ENCODE peak calls at places on chromosomes 3 and 15, in six cellular contexts. I is fibroblast of lung, Y is pancreas, F is HCT116, K is neural progenitor cell, G is GM12865. C is an unnamed sample.

GRCh38 chr3:47012342-47013230 is 33.1 kb downstream of the NBEAL2 start:
- DNase-seq in I (no peak), Y (no peak), F (no peak), K (no peak), G (no peak), C (no peak)

GRCh38 chr3:94272030-94272429 is 209.2 kb downstream of the NSUN3 start:
- DNase-seq in I (no peak), Y (no peak), F (no peak), K (no peak), G (no peak), C (no peak)

GRCh38 chr15:75130597-75131268 is 70.9 kb upstream of the C15orf39 start:
- DNase-seq in I (no peak), Y (no peak), F (no peak), K (no peak), G (peak), C (no peak)

GRCh38 chr15:36256258-36256825 is 323.1 kb upstream of the CDIN1 start:
- DNase-seq in I (no peak), Y (no peak), F (no peak), K (peak), G (no peak), C (no peak)

GRCh38 chr3:141082064-141082463 is 30.9 kb downstream of the SPSB4 start:
- DNase-seq in I (no peak), Y (peak), F (no peak), K (no peak), G (no peak), C (no peak)

GRCh38 chr3:185335799-185336198 is 27.1 kb upstream of the MAP3K13 start:
- DNase-seq in I (no peak), Y (no peak), F (peak), K (no peak), G (no peak), C (peak)

GRCh38 chr3:124826703-124827102 is 60.5 kb downstream of the ITGB5 start:
- DNase-seq in I (peak), Y (no peak), F (no peak), K (no peak), G (no peak), C (peak)

GRCh38 chr3:48715179-48715800 is 1.7 kb downstream of the IP6K2 start:
- DNase-seq in I (no peak), Y (no peak), F (no peak), K (peak), G (no peak), C (no peak)

GRCh38 chr3:16496408-16497222 is 16.9 kb downstream of the RFTN1 start:
- DNase-seq in I (no peak), Y (no peak), F (no peak), K (no peak), G (peak), C (no peak)

GRCh38 chr15:95365615-95366107 is 964.8 kb upstream of the NR2F2 start:
- DNase-seq in I (peak), Y (no peak), F (no peak), K (no peak), G (peak), C (peak)

GRCh38 chr15:51129513-51130197 is 34.9 kb upstream of the TNFAIP8L3 start:
- DNase-seq in I (no peak), Y (no peak), F (no peak), K (no peak), G (no peak), C (peak)

GRCh38 chr3:32406481-32407408 is 15.1 kb downstream of the CMTM7 start:
- DNase-seq in I (no peak), Y (no peak), F (no peak), K (no peak), G (no peak), C (no peak)

GRCh38 chr3:192824313-192824712 is 93.3 kb downstream of the MB21D2 start:
- DNase-seq in I (no peak), Y (no peak), F (no peak), K (no peak), G (no peak), C (no peak)

GRCh38 chr3:64836097-64836496 is 148.3 kb upstream of the ADAMTS9 start:
- DNase-seq in I (no peak), Y (no peak), F (no peak), K (no peak), G (no peak), C (no peak)

GRCh38 chr3:8442993-8443670 is 58.5 kb upstream of the LMCD1 start:
- DNase-seq in I (no peak), Y (no peak), F (no peak), K (no peak), G (no peak), C (no peak)

GRCh38 chr3:169619793-169620192 is 43.7 kb downstream of the MECOM start:
- DNase-seq in I (no peak), Y (no peak), F (no peak), K (no peak), G (no peak), C (no peak)
- TF ChIP-seq CTCF in I (peak), Y (no peak), F (peak), K (peak), G (no peak), C (no peak)

GRCh38 chr3:126355251-126355650 is 2.0 kb downstream of the KLF15 start:
- DNase-seq in I (no peak), Y (peak), F (no peak), K (no peak), G (no peak), C (no peak)

GRCh38 chr3:126355777-126356372 is 1.3 kb downstream of the KLF15 start:
- DNase-seq in I (peak), Y (peak), F (peak), K (peak), G (peak), C (peak)

GRCh38 chr3:126357299-126358037 is at the start of gene KLF15:
- DNase-seq in I (peak), Y (peak), F (peak), K (peak), G (peak), C (peak)

GRCh38 chr3:126358038-126358815 is 1.0 kb upstream of the KLF15 start:
- DNase-seq in I (peak), Y (peak), F (no peak), K (peak), G (no peak), C (no peak)

GRCh38 chr3:126356373-126357298 is 572 bp downstream of the KLF15 start:
- DNase-seq in I (no peak), Y (peak), F (no peak), K (peak), G (no peak), C (peak)
- H3K4me3 ChIP-seq in I (peak), Y (peak), F (peak), K (peak), G (peak), C (peak)

GRCh38 chr3:131550562-131551188 is 47.9 kb upstream of the MRPL3 start:
- DNase-seq in I (no peak), Y (no peak), F (no peak), K (no peak), G (no peak), C (no peak)

GRCh38 chr3:131547585-131547984 is 44.8 kb upstream of the MRPL3 start:
- DNase-seq in I (no peak), Y (no peak), F (no peak), K (no peak), G (peak), C (no peak)

GRCh38 chr3:131551761-131552160 is 49.0 kb upstream of the MRPL3 start:
- DNase-seq in I (no peak), Y (no peak), F (no peak), K (no peak), G (no peak), C (no peak)

GRCh38 chr3:131553495-131554247 is 50.9 kb upstream of the MRPL3 start:
- DNase-seq in I (no peak), Y (no peak), F (no peak), K (no peak), G (peak), C (no peak)

DNA sequence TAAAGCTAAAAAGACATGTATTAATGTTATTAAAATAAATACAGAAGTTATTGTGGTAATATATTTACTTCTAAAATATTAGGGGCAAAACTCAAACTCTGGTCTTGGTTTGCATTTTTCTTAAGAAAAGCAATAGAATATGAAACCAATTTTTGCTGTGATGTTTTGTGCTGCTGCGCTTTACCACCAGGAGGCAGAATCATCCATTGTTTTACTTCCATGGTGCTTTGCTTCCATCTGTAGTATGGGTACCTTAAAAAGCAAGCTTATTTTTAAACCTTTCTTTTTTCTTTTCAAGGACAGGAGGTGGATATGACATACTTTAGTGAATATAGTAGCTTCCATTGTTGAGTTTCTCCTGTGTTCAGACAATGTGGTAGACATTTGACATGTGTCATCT is 46.6 kb upstream of the MRPL3 start:
- DNase-seq in I (no peak), Y (no peak), F (peak), K (no peak), G (peak), C (no peak)
- TF ChIP-seq CTCF in I (peak), Y (no peak), F (peak), K (peak), G (peak), C (peak)

GRCh38 chr3:56783644-56784451 is 17.9 kb downstream of the ARHGEF3 start:
- DNase-seq in I (peak), Y (no peak), F (no peak), K (no peak), G (peak), C (peak)
- H3K4me3 ChIP-seq in I (no peak), Y (no peak), F (no peak), K (no peak), G (peak), C (no peak)

GRCh38 chr15:74037171-74038117 is 42.9 kb downstream of the PML start:
- DNase-seq in I (no peak), Y (peak), F (no peak), K (no peak), G (no peak), C (no peak)

GRCh38 chr15:74034206-74034755 is 39.8 kb downstream of the PML start:
- DNase-seq in I (no peak), Y (peak), F (no peak), K (no peak), G (no peak), C (no peak)

GRCh38 chr15:74038707-74039655 is 43.4 kb downstream of the GOLGA6A start:
- DNase-seq in I (peak), Y (peak), F (no peak), K (no peak), G (no peak), C (peak)

GRCh38 chr15:74035121-74035829 is 40.8 kb downstream of the PML start:
- DNase-seq in I (no peak), Y (no peak), F (no peak), K (no peak), G (no peak), C (no peak)

DNA sequence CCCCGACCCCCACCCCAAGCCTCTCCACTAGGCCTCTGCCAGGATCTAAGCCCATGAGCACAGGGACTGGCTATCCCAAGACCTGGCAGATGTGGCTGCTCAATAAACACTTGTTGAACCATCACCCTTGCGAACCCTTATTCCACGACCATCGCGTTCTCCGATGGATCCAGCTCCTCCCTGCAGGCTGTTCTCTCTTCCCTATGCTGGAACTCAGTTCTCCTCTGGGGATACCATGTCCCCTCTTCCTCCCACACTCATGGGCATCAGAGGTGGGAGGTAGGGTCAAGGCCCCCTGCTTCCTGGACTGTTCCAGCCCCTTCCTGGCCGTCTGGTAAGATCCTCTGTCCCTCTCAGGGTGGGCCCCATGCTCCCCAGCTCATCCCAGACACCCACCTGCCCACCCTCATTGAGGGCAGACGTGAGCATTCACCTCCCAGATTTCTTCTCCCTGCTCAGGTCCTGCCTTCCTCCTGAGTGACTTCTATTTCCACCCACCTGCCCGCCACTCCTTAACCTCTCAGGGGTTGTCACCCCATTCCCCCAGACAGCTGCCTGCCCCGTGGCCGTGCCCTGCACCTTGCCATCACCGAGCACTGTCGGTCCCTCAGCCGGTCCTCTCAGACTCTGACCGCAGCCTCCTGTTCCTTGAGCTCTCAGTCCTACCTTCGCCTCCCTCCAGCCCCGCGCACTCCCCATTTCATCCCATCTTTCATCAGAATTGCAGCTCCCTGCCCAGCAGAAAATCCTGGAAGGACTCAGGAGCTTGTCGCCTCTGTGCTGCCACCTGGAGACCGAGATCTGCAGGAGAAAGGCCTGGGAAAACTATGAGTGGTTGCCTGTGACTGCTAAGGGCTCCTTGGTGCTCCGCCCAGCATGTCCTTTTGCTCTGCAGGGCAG is 42.0 kb downstream of the PML start:
- DNase-seq in I (peak), Y (no peak), F (peak), K (peak), G (no peak), C (peak)
- TF ChIP-seq CTCF in I (peak), Y (no peak), F (peak), K (peak), G (peak), C (peak)

GRCh38 chr3:99114565-99115291 is 213.2 kb upstream of the DCBLD2 start:
- DNase-seq in I (peak), Y (no peak), F (peak), K (peak), G (peak), C (no peak)
- H3K4me3 ChIP-seq in I (no peak), Y (no peak), F (no peak), K (no peak), G (no peak), C (no peak)

GRCh38 chr3:196547067-196547466 is 21.3 kb downstream of the WDR53 start:
- DNase-seq in I (no peak), Y (no peak), F (no peak), K (no peak), G (no peak), C (no peak)
- TF ChIP-seq CTCF in I (no peak), Y (no peak), F (peak), K (no peak), G (no peak), C (no peak)

GRCh38 chr3:53493618-53493996 is 804 bp upstream of the CACNA1D start:
- DNase-seq in I (no peak), Y (no peak), F (no peak), K (no peak), G (no peak), C (no peak)

GRCh38 chr3:53493997-53494791 is at the start of gene CACNA1D:
- DNase-seq in I (no peak), Y (peak), F (peak), K (peak), G (no peak), C (no peak)

GRCh38 chr3:53495518-53496501 is 1.4 kb downstream of the CACNA1D start:
- DNase-seq in I (no peak), Y (peak), F (no peak), K (peak), G (no peak), C (no peak)

GRCh38 chr3:53496984-53497383 is 2.6 kb downstream of the CACNA1D start:
- DNase-seq in I (no peak), Y (no peak), F (no peak), K (no peak), G (no peak), C (no peak)

GRCh38 chr3:53495091-53495517 is 693 bp downstream of the CACNA1D start:
- DNase-seq in I (no peak), Y (peak), F (no peak), K (peak), G (no peak), C (no peak)
- H3K4me3 ChIP-seq in I (peak), Y (peak), F (peak), K (peak), G (no peak), C (peak)

GRCh38 chr15:84108725-84109124 is 126.8 kb upstream of the GOLGA6L4 start:
- DNase-seq in I (peak), Y (no peak), F (peak), K (no peak), G (no peak), C (peak)
- TF ChIP-seq CTCF in I (peak), Y (no peak), F (peak), K (peak), G (no peak), C (no peak)

GRCh38 chr15:67825880-67826716 is 789 bp downstream of the SKOR1 start:
- DNase-seq in I (no peak), Y (peak), F (no peak), K (peak), G (no peak), C (no peak)

GRCh38 chr15:67826717-67827560 is 1.6 kb downstream of the SKOR1 start:
- DNase-seq in I (no peak), Y (no peak), F (no peak), K (peak), G (no peak), C (no peak)

GRCh38 chr15:67828379-67828968 is 3.2 kb downstream of the SKOR1 start:
- DNase-seq in I (no peak), Y (no peak), F (no peak), K (peak), G (no peak), C (no peak)

GRCh38 chr15:67828969-67829646 is 3.8 kb downstream of the SKOR1 start:
- DNase-seq in I (no peak), Y (no peak), F (no peak), K (peak), G (no peak), C (no peak)

DNA sequence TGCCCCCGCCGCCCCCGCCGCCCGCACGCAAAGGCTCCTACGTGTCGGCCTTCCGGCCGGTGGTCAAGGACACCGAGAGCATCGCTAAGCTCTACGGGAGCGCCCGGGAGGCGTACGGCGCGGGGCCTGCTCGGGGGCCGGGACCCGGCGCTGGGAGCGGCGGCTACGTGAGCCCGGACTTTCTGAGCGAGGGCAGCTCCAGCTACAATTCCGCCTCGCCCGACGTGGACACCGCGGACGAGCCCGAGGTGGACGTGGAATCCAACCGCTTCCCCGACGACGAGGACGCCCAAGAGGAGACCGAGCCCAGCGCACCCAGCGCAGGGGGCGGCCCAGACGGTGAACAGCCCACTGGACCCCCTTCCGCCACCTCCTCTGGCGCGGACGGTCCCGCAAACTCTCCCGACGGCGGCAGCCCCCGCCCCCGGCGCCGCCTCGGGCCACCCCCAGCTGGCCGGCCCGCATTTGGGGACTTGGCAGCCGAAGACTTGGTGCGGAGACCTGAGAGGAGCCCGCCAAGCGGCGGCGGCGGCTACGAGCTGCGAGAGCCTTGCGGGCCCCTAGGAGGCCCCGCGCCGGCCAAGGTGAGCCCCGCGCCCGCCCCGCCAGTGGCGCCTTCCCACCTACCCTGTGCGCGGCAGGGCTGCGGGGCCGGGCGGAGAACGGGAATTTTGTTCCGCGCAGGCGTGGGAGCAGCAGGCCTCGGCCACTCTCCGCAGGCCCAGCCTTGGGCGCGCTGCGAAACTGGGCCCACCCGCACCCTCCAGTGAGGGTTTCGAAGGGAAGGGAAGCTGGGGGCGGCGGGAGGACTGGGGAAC is 2.5 kb downstream of the SKOR1 start:
- DNase-seq in I (no peak), Y (no peak), F (no peak), K (peak), G (no peak), C (no peak)
- H3K4me3 ChIP-seq in I (no peak), Y (peak), F (no peak), K (peak), G (no peak), C (no peak)